ENCODE peak calls at places on chromosomes 3 and 15, in six cellular contexts. B is SK-N-SH, Y is PC-3, N is HCT116, U is neural progenitor cell, Q is MM.1S. E is an unnamed sample.

GRCh38 chr3:56962200-56962599 is 98.3 kb upstream of the SPATA12 start:
- DNase-seq in Q (peak), Y (no peak), B (peak), U (no peak), N (no peak), E (no peak)

GRCh38 chr3:99713440-99713839 is 75.0 kb downstream of the COL8A1 start:
- DNase-seq in Q (no peak), N (no peak), Y (no peak), U (no peak), B (no peak), E (no peak)

GRCh38 chr3:30384546-30385072 is 221.8 kb upstream of the TGFBR2 start:
- DNase-seq in Q (no peak), Y (no peak), B (no peak), N (no peak), U (no peak), E (no peak)

GRCh38 chr15:67079361-67079760 is 14.0 kb downstream of the SMAD3 start:
- DNase-seq in Q (no peak), Y (no peak), B (no peak), U (no peak), N (no peak), E (peak)

GRCh38 chr3:57423335-57423734 is 120.8 kb downstream of the DNAH12 start:
- DNase-seq in Q (no peak), N (no peak), Y (no peak), U (peak), B (no peak), E (no peak)

GRCh38 chr3:42276419-42277132 is 10.6 kb upstream of the CCK start:
- DNase-seq in Y (no peak), Q (no peak), B (no peak), U (no peak), N (no peak), E (no peak)

GRCh38 chr15:95857124-95857757 is 473.3 kb upstream of the NR2F2 start:
- DNase-seq in N (no peak), B (no peak), Q (no peak), U (no peak), Y (peak), E (peak)

GRCh38 chr15:95429345-95429744 is 901.2 kb upstream of the NR2F2 start:
- DNase-seq in Q (no peak), B (no peak), U (no peak), Y (no peak), N (no peak), E (no peak)

GRCh38 chr15:77508541-77509505 is 88.1 kb downstream of the HMG20A start:
- DNase-seq in U (no peak), N (no peak), Y (no peak), B (no peak), Q (no peak), E (peak)

GRCh38 chr3:10530241-10530640 is 24.9 kb upstream of the ATP2B2 start:
- DNase-seq in Q (no peak), N (no peak), U (no peak), B (no peak), Y (no peak), E (no peak)

DNA sequence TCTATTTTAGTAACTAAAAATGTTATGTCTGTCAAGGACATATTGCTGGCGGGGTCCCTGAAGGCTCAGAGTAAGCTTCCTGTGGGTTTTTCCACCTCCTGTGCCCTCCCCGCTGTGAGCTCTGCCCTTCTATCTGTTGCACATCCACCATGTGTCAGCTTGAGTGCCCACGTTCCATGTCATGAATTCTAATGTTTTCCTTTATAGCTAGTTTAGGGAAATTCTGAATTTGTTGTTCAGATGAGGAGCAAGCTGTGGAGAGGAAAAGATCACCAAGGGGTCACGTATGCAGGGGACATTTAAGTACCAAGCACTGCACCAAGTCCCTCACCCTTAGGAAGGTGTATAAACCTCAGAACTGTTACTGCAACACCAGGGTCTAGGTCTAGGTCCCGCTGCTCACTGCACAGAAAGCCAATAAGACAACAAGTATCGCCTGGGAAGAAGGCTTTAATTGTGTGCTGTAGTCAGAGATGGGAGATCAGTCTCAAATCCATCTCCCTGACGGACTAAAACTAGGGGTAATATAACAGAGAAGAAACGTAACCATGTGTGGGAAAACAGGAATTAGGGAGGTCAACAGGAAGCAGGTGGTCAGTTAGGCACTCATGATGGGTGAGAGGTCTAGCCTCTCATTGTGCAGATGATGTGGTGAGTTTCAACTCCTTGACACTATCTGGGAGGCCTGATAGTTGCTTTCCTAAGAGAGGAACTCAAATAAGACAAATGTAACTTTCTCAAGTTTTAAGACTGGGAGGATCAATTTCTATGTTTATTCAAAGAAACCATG is 9.7 kb downstream of the GP9 start:
- DNase-seq in U (no peak), Y (no peak), N (no peak), B (no peak), Q (no peak), E (no peak)
- H3K9ac ChIP-seq in U (no peak), Y (no peak), N (no peak), B (no peak), Q (no peak), E (no peak)

GRCh38 chr3:115808816-115809215 is 185.5 kb downstream of the GAP43 start:
- DNase-seq in Q (no peak), Y (no peak), B (no peak), U (no peak), N (no peak), E (no peak)
- H3K27ac ChIP-seq in Q (no peak), Y (peak), B (no peak), U (no peak), N (no peak), E (no peak)

GRCh38 chr15:50864876-50865275 is 43.6 kb upstream of the AP4E1 start:
- DNase-seq in N (no peak), Y (no peak), B (no peak), Q (no peak), U (no peak), E (no peak)

GRCh38 chr15:50862553-50862952 is 45.9 kb upstream of the AP4E1 start:
- DNase-seq in N (no peak), U (no peak), Q (no peak), Y (no peak), B (no peak), E (no peak)

GRCh38 chr15:50860824-50861223 is 47.7 kb upstream of the AP4E1 start:
- DNase-seq in Q (no peak), N (no peak), Y (no peak), U (no peak), B (no peak), E (no peak)

DNA sequence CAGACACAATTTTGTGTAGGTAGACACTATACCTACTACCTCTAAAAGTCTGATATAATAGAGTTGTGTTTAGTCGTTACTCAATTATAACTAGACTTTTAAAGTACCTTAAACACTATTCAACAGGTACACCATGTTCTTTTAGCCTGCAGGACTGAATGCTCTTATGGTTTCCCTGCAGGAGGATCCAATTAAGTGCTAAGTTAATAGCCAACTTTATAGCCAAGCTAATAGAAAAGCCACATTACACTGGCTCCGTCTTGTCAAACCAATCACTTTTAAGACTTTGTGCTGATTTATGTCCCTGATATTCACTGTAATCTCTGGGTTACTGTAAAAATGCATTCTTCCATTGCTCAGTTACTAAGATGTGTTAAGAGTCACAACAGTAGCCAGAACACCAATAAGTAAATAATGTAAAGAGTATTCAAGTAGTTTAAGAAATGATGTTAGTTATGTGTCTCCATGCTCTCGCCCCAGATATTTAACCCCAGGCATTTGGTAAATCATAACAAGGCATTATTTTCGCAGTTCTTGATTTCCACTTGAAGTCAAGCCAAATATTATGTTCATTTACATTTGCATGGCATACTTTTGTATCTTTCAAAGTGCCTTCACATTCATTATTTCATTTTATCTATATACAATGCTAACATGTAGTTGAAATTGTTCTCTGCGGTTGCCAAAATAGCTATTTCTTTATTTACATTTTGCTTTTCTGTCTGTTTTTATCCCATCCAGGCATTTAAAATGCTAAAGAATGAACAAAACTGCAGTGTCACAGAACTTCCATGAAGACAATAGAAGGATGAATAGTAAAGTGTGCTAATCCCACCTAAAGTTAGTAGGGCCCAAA is 42.7 kb upstream of the AP4E1 start:
- DNase-seq in U (no peak), B (no peak), Y (no peak), Q (no peak), N (no peak), E (no peak)
- TF ChIP-seq EZH2phosphoT487 in U (no peak), B (no peak), Y (no peak), Q (no peak), N (no peak), E (no peak)

DNA sequence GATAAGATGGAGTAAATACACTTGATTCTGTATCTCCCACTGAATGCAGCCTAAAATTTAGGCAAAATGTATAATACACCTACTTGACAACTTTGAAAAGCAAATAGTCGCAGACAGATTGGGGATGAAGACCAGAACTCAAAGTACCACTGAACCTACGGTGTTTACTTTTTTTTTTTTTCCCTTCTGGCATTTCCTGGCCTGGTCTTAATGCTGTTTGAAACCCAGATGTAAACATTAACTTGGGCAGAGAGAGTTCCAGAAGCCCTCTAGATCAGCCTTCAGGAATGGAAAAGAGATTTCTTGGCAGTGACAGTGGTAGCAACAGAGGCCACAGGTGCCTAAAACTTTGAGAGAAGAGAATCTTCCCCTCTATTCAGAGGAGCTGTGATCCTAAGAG is 27.8 kb downstream of the ALPK3 start:
- DNase-seq in U (no peak), B (no peak), N (no peak), Q (no peak), Y (no peak), E (no peak)
- H3K9ac ChIP-seq in U (no peak), B (no peak), N (no peak), Q (no peak), Y (no peak), E (no peak)

GRCh38 chr15:98760112-98760826 is 111.9 kb downstream of the IGF1R start:
- DNase-seq in U (no peak), Q (no peak), N (no peak), B (no peak), Y (peak), E (peak)

GRCh38 chr15:98755138-98755537 is 106.8 kb downstream of the IGF1R start:
- DNase-seq in Q (no peak), U (no peak), B (no peak), N (no peak), Y (no peak), E (peak)

GRCh38 chr15:98755781-98756180 is 107.4 kb downstream of the IGF1R start:
- DNase-seq in U (no peak), B (no peak), Y (no peak), N (no peak), Q (no peak), E (peak)

GRCh38 chr15:98760975-98761374 is 112.6 kb downstream of the IGF1R start:
- DNase-seq in B (no peak), N (no peak), Y (no peak), U (no peak), Q (no peak), E (no peak)

GRCh38 chr15:98758224-98758623 is 109.9 kb downstream of the IGF1R start:
- DNase-seq in N (no peak), Y (no peak), Q (no peak), B (no peak), U (no peak), E (no peak)
- H3K27ac ChIP-seq in N (no peak), Y (no peak), Q (no peak), B (no peak), U (no peak), E (no peak)

DNA sequence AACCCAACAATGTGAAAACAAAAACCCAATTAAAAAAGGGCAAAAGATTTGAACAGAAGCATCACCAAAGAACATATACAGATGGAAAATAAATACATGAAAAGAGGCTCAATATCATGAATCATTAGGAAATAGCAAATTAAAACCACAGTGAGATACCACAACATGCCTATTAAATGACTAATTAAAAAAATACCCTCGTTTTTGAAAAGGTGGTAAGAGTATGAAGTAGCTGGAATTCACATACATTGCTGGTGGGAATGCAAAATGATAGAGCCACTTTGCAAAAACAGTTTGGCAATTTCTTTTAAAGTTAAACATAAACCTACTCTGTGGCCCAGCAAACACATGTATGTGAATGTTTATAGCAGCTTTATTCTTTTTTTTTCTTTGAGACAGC is 75.8 kb downstream of the B3GNT5 start:
- DNase-seq in B (no peak), N (no peak), Y (peak), U (no peak), Q (no peak), E (peak)
- TF ChIP-seq EZH2phosphoT487 in B (no peak), N (no peak), Y (no peak), U (no peak), Q (no peak), E (no peak)